ENCODE peak calls at places on chromosomes 16 and 17, in seven cellular contexts. G is RWPE2; I is tibial nerve; E is DND-41; K is left colon; D is activated CD4-positive, alpha-beta T cell treated with anti-CD3 and anti-CD28 coated beads, Interleukin-2, amount 50 U/mL, for 48 hours; P is H54. C is an unnamed sample.

GRCh38 chr17:77423589-77424451 is 283.1 kb downstream of the SEC14L1 start:
- DNase-seq in I (peak), G (no peak), K (peak), D (no peak), P (no peak), E (no peak), C (peak)

GRCh38 chr17:51860934-51861561 is 297.5 kb downstream of the CA10 start:
- DNase-seq in I (no peak), K (no peak), E (peak), D (peak), G (no peak), P (peak), C (peak)

GRCh38 chr16:68592466-68593337 is 52.4 kb upstream of the CDH3 start:
- DNase-seq in K (no peak), G (no peak), P (no peak), D (no peak), E (no peak), I (no peak), C (no peak)

GRCh38 chr17:29870836-29871430 is 59.1 kb downstream of the SSH2 start:
- DNase-seq in D (no peak), P (no peak), E (no peak), G (no peak), I (no peak), K (no peak), C (peak)

GRCh38 chr17:57523926-57524634 is 221.0 kb downstream of the CCDC182 start:
- DNase-seq in P (peak), G (peak), D (no peak), I (no peak), E (peak), K (no peak), C (no peak)

GRCh38 chr16:22217890-22218730 is 12.0 kb downstream of the EEF2K start:
- DNase-seq in I (no peak), P (peak), G (no peak), D (no peak), E (no peak), K (no peak), C (no peak)

GRCh38 chr16:50675686-50676610 is 5.2 kb downstream of the SNX20 start:
- DNase-seq in I (no peak), D (no peak), E (no peak), G (no peak), P (no peak), K (no peak), C (no peak)

GRCh38 chr16:89431158-89431584 is 59.2 kb downstream of the ANKRD11 start:
- DNase-seq in G (no peak), P (no peak), E (no peak), D (no peak), K (peak), I (no peak), C (no peak)

GRCh38 chr17:21376835-21377690 is 906 bp downstream of the KCNJ12 start:
- DNase-seq in P (no peak), D (no peak), K (no peak), I (no peak), G (no peak), E (no peak), C (no peak)

C was measured in hippocampal formation.